ENCODE peak calls at places on chromosome 17, in seven cellular contexts. P is fibroblast of pulmonary artery; X is DMS153; H is tibial artery; O is activated CD8-positive, alpha-beta T cell treated with anti-CD3 and anti-CD28 coated beads for 36 hours; M is nephron progenitor cell; W is GM19239. A is an unnamed sample.

GRCh38 chr17:28744802-28745051 is 916 bp downstream of the TRAF4 start:
- DNase-seq in P (no peak), X (no peak), H (no peak), O (no peak), M (no peak), W (no peak), A (no peak)

GRCh38 chr17:3641717-3642486 is 5.3 kb downstream of the CTNS start:
- DNase-seq in P (no peak), X (no peak), H (no peak), O (no peak), M (no peak), W (no peak), A (no peak)

GRCh38 chr17:7523033-7523432 is 25.8 kb upstream of the TNFSF12 start:
- DNase-seq in P (peak; percentile 36), X (peak; percentile 14), H (no peak), O (peak; percentile 74), M (peak; percentile 19), W (no peak), A (no peak)

GRCh38 chr17:1224330-1224729 is 44.5 kb upstream of the ABR start:
- DNase-seq in P (no peak), X (no peak), H (no peak), O (no peak), M (no peak), W (no peak), A (no peak)

GRCh38 chr17:75010683-75011406 is 1.6 kb upstream of the MRPL58 start:
- DNase-seq in P (peak; percentile 42), X (peak; percentile 85), H (no peak), O (peak; percentile 31), M (no peak), W (no peak), A (peak; percentile 56)

GRCh38 chr17:16945513-16946201 is 26.3 kb downstream of the TNFRSF13B start:
- DNase-seq in P (no peak), X (no peak), H (no peak), O (no peak), M (no peak), W (no peak), A (no peak)

GRCh38 chr17:6461792-6462524 is 17.7 kb downstream of the PIMREG start:
- DNase-seq in P (no peak), X (no peak), H (no peak), O (peak; percentile 57), M (no peak), W (no peak), A (no peak)

GRCh38 chr17:147796-148740 is 10.7 kb downstream of the SCGB1C2 start:
- DNase-seq in P (no peak), X (no peak), H (peak; percentile 49), O (no peak), M (no peak), W (no peak), A (peak; percentile 16)

GRCh38 chr17:16352303-16352837 is 899 bp downstream of the CENPV start:
- DNase-seq in P (peak; percentile 25), X (peak; percentile 13), H (peak; percentile 63), O (peak; percentile 62), M (peak; percentile 71), W (peak; percentile 31), A (peak; percentile 12)

GRCh38 chr17:45246861-45247428 is 14.9 kb downstream of the SPATA32 start:
- DNase-seq in P (no peak), X (no peak), H (no peak), O (peak; percentile 87), M (peak; percentile 77), W (no peak), A (no peak)

GRCh38 chr17:52035336-52035915 is 123.1 kb downstream of the CA10 start:
- DNase-seq in P (no peak), X (no peak), H (no peak), O (no peak), M (no peak), W (no peak), A (no peak)

GRCh38 chr17:81427446-81428120 is 32.3 kb downstream of the BAHCC1 start:
- DNase-seq in P (no peak), X (peak; percentile 84), H (peak; percentile 84), O (no peak), M (no peak), W (no peak), A (no peak)

GRCh38 chr17:63985387-63986140 is 12.6 kb upstream of the PRR29 start:
- DNase-seq in P (no peak), X (no peak), H (no peak), O (no peak), M (no peak), W (no peak), A (no peak)

GRCh38 chr17:32141690-32142037 is 638 bp upstream of the RHOT1 start:
- DNase-seq in P (no peak), X (no peak), H (no peak), O (no peak), M (no peak), W (no peak), A (no peak)

GRCh38 chr17:57255776-57256681 is at the start of gene MSI2:
- DNase-seq in P (peak; percentile 87), X (peak; percentile 64), H (peak; percentile 96), O (peak; percentile 91), M (peak; percentile 90), W (peak; percentile 65), A (peak; percentile 99)

GRCh38 chr17:32152130-32152529 is 9.8 kb downstream of the RHOT1 start:
- DNase-seq in P (no peak), X (no peak), H (no peak), O (no peak), M (no peak), W (no peak), A (peak; percentile 38)

A was measured in ovary.